ENCODE peak calls at places on chromosome 15, in five cellular contexts. N is aorta, Y is fibroblast of villous mesenchyme, O is skeletal muscle cell, T is fibroblast of gingiva. F is an unnamed sample.

GRCh38 chr15:61915640-61916039 is 144.6 kb downstream of the VPS13C start:
- DNase-seq in Y (no peak), O (no peak), N (no peak), T (no peak), F (no peak)

GRCh38 chr15:25737218-25737643 is 125.9 kb downstream of the ATP10A start:
- DNase-seq in O (no peak), Y (no peak), N (no peak), T (peak), F (no peak)

GRCh38 chr15:50906954-50907865 is 1.3 kb upstream of the AP4E1 start:
- DNase-seq in O (no peak), T (no peak), Y (no peak), N (no peak), F (no peak)

GRCh38 chr15:74302821-74303359 is 64.6 kb downstream of the CYP11A1 start:
- DNase-seq in Y (peak), N (no peak), O (no peak), T (no peak), F (peak)

GRCh38 chr15:49718846-49719245 is 98.0 kb downstream of the DTWD1 start:
- DNase-seq in Y (no peak), N (no peak), O (no peak), T (no peak), F (no peak)

GRCh38 chr15:90342655-90343054 is 9.4 kb upstream of the ZNF774 start:
- DNase-seq in Y (no peak), O (no peak), T (no peak), N (no peak), F (no peak)

GRCh38 chr15:70604671-70605070 is 158.7 kb downstream of the UACA start:
- DNase-seq in O (no peak), Y (peak), T (no peak), N (no peak), F (peak)

GRCh38 chr15:52217186-52217585 is 26.0 kb upstream of the GNB5 start:
- DNase-seq in Y (no peak), O (no peak), T (no peak), N (no peak), F (peak)

GRCh38 chr15:78567541-78567940 is 2.2 kb downstream of the CHRNA5 start:
- DNase-seq in T (no peak), O (no peak), Y (no peak), N (no peak), F (no peak)

GRCh38 chr15:26939398-26939797 is 31.6 kb upstream of the GABRG3 start:
- DNase-seq in T (no peak), Y (no peak), N (no peak), O (no peak), F (no peak)

GRCh38 chr15:75646944-75647364 is 758 bp upstream of the SNX33 start:
- DNase-seq in N (no peak), Y (peak), T (no peak), O (no peak), F (peak)

GRCh38 chr15:65071381-65071811 is 3.6 kb upstream of the RASL12 start:
- DNase-seq in N (peak), Y (no peak), O (peak), T (no peak), F (peak)

GRCh38 chr15:78679089-78679511 is 38.1 kb upstream of the CHRNB4 start:
- DNase-seq in Y (no peak), N (no peak), O (no peak), T (no peak), F (no peak)

GRCh38 chr15:74417230-74417629 is 16.5 kb downstream of the SEMA7A start:
- DNase-seq in N (no peak), T (peak), Y (peak), O (peak), F (no peak)

GRCh38 chr15:95041297-95041696 is 809.9 kb downstream of the MCTP2 start:
- DNase-seq in Y (no peak), O (no peak), N (no peak), T (no peak), F (no peak)

GRCh38 chr15:32685576-32685975 is 32.2 kb upstream of the GREM1 start:
- DNase-seq in N (no peak), O (peak), T (peak), Y (peak), F (no peak)

GRCh38 chr15:90706394-90707327 is 10.5 kb upstream of the BLM start:
- DNase-seq in O (no peak), T (no peak), Y (no peak), N (no peak), F (no peak)

GRCh38 chr15:31571676-31572075 is 245.0 kb downstream of the KLF13 start:
- DNase-seq in Y (no peak), N (no peak), T (no peak), O (no peak), F (no peak)

GRCh38 chr15:91228890-91229289 is 128.8 kb downstream of the SV2B start:
- DNase-seq in N (no peak), O (no peak), T (no peak), Y (no peak), F (no peak)

GRCh38 chr15:30904812-30905211 is 1.1 kb downstream of the FAN1 start:
- DNase-seq in T (no peak), N (no peak), O (no peak), Y (no peak), F (no peak)

GRCh38 chr15:57559875-57560274 is 31.8 kb upstream of the MYZAP start:
- DNase-seq in T (peak), Y (peak), O (no peak), N (peak), F (peak)

GRCh38 chr15:51801391-51801835 is 28.0 kb upstream of the TMOD3 start:
- DNase-seq in T (no peak), N (no peak), Y (peak), O (no peak), F (peak)

GRCh38 chr15:38129531-38130199 is 123.0 kb upstream of the SPRED1 start:
- DNase-seq in T (peak), Y (peak), O (peak), N (peak), F (peak)

GRCh38 chr15:34682673-34683072 is 72.1 kb downstream of the GJD2 start:
- DNase-seq in N (no peak), O (peak), Y (peak), T (no peak), F (no peak)

GRCh38 chr15:75606711-75607684 is 18.5 kb downstream of the SNUPN start:
- DNase-seq in O (no peak), T (no peak), Y (no peak), N (no peak), F (no peak)

GRCh38 chr15:59366368-59367021 is 6.2 kb downstream of the MYO1E start:
- DNase-seq in Y (peak), T (peak), N (no peak), O (no peak), F (no peak)

GRCh38 chr15:52121896-52122295 is 9.3 kb upstream of the BCL2L10 start:
- DNase-seq in O (no peak), N (no peak), Y (peak), T (no peak), F (no peak)

GRCh38 chr15:99143655-99144610 is 39.1 kb downstream of the SYNM start:
- DNase-seq in N (peak), O (peak), T (peak), Y (peak), F (peak)

GRCh38 chr15:37891754-37892368 is 42.6 kb upstream of the TMCO5A start:
- DNase-seq in N (no peak), Y (peak), T (peak), O (no peak), F (no peak)

GRCh38 chr15:89221543-89221942 is at the start of gene RLBP1:
- DNase-seq in N (no peak), T (no peak), O (no peak), Y (no peak), F (no peak)

GRCh38 chr15:20344601-20345400 is 196.8 kb downstream of the GOLGA6L6 start:
- DNase-seq in Y (peak), O (no peak), T (no peak), N (peak), F (no peak)

GRCh38 chr15:65424683-65425082 is 1.9 kb upstream of the IGDCC4 start:
- DNase-seq in N (no peak), Y (no peak), O (no peak), T (no peak), F (no peak)

GRCh38 chr15:90407871-90408317 is 19.9 kb downstream of the IQGAP1 start:
- DNase-seq in T (peak), Y (peak), O (no peak), N (no peak), F (no peak)

GRCh38 chr15:63826513-63826912 is 7.2 kb downstream of the HERC1 start:
- DNase-seq in N (no peak), Y (peak), O (no peak), T (peak), F (no peak)

F was measured in thyroid gland.